ENCODE peak calls at places on chromosomes 16 and 17, in seven cellular contexts. I is ovary; Q is BE2C; G is stimulated activated CD4-positive, alpha-beta T cell treated with anti-CD3 and anti-CD28 coated beads, Interleukin-15, amount 100 ng/mL, for 1 hour; V is stromal cell of bone marrow; X is NCI-H1105; Y is fibroblast of lung. U is an unnamed sample.

GRCh38 chr16:84050316-84050715 is 7.7 kb upstream of the SLC38A8 start:
- DNase-seq in I (no peak), Q (no peak), G (no peak), V (no peak), X (no peak), Y (no peak), U (no peak)

GRCh38 chr17:58534331-58534730 is 19.9 kb upstream of the MTMR4 start:
- DNase-seq in I (no peak), Q (no peak), G (no peak), V (no peak), X (no peak), Y (no peak), U (no peak)

GRCh38 chr17:43021739-43022512 is at the start of gene VAT1:
- DNase-seq in I (peak; percentile 81), Q (peak; percentile 91), G (peak; percentile 62), V (peak; percentile 54), X (peak; percentile 31), Y (peak; percentile 63), U (peak; percentile 78)

GRCh38 chr17:6948562-6948961 is 47.3 kb upstream of the ALOX12 start:
- DNase-seq in I (no peak), Q (no peak), G (no peak), V (no peak), X (no peak), Y (no peak), U (no peak)

GRCh38 chr17:44636562-44636961 is 19.7 kb upstream of the MEIOC start:
- DNase-seq in I (no peak), Q (no peak), G (no peak), V (peak; percentile 38), X (no peak), Y (peak; percentile 41), U (peak; percentile 44)

GRCh38 chr16:85557976-85558589 is 55.0 kb upstream of the GSE1 start:
- DNase-seq in I (no peak), Q (no peak), G (no peak), V (no peak), X (peak; percentile 40), Y (no peak), U (no peak)

GRCh38 chr17:50101346-50102163 is 6.4 kb downstream of the PDK2 start:
- DNase-seq in I (peak; percentile 80), Q (peak; percentile 39), G (no peak), V (no peak), X (no peak), Y (no peak), U (peak; percentile 59)

GRCh38 chr17:1590031-1590746 is 27.6 kb upstream of the PITPNA start:
- DNase-seq in I (no peak), Q (no peak), G (no peak), V (peak; percentile 84), X (no peak), Y (peak; percentile 88), U (no peak)

GRCh38 chr16:28292731-28293588 is 635 bp downstream of the SBK1 start:
- DNase-seq in I (peak; percentile 43), Q (no peak), G (no peak), V (no peak), X (peak; percentile 79), Y (no peak), U (peak; percentile 53)

GRCh38 chr17:42411905-42412679 is 11.0 kb downstream of the CAVIN1 start:
- DNase-seq in I (no peak), Q (no peak), G (no peak), V (no peak), X (no peak), Y (no peak), U (no peak)

GRCh38 chr17:44007346-44008204 is 3.2 kb downstream of the NAGS start:
- DNase-seq in I (no peak), Q (no peak), G (no peak), V (no peak), X (no peak), Y (peak; percentile 22), U (no peak)

GRCh38 chr16:12796498-12796897 is 7.2 kb downstream of the CPPED1 start:
- DNase-seq in I (no peak), Q (no peak), G (no peak), V (no peak), X (no peak), Y (peak; percentile 47), U (no peak)

GRCh38 chr17:82876149-82876548 is 36.3 kb upstream of the ZNF750 start:
- DNase-seq in I (no peak), Q (no peak), G (no peak), V (no peak), X (no peak), Y (peak; percentile 39), U (no peak)